ENCODE peak calls at places on chromosomes 1 and 21, in five cellular contexts. F is neural progenitor cell, E is sigmoid colon, P is ascending aorta, J is tibial artery. M is an unnamed sample.

GRCh38 chr1:1344672-1345361 is 4.4 kb downstream of the DVL1 start:
- DNase-seq in F (no peak), E (no peak), P (no peak), J (no peak), M (no peak)

GRCh38 chr1:167173516-167174184 is 47.0 kb upstream of the POU2F1 start:
- DNase-seq in F (peak), E (no peak), P (no peak), J (no peak), M (no peak)

GRCh38 chr21:25506887-25507286 is 100.4 kb downstream of the MRPL39 start:
- DNase-seq in F (no peak), E (no peak), P (no peak), J (no peak), M (no peak)

GRCh38 chr1:168972887-168973286 is 133.6 kb upstream of the ATP1B1 start:
- DNase-seq in F (no peak), E (no peak), P (no peak), J (no peak), M (no peak)

GRCh38 chr1:119987112-119987511 is 82.3 kb downstream of the NOTCH2 start:
- DNase-seq in F (no peak), E (no peak), P (peak), J (no peak), M (no peak)

GRCh38 chr1:183124259-183124658 is 61.8 kb upstream of the LAMC2 start:
- DNase-seq in F (no peak), E (no peak), P (no peak), J (no peak), M (no peak)

GRCh38 chr1:248303324-248303723 is at the start of gene OR2T12:
- DNase-seq in F (no peak), E (no peak), P (no peak), J (no peak), M (no peak)

GRCh38 chr1:59601032-59601431 is 213.7 kb upstream of the HOOK1 start:
- DNase-seq in F (no peak), E (peak), P (peak), J (peak), M (no peak)

GRCh38 chr1:6154525-6155319 is 25.4 kb downstream of the CHD5 start:
- DNase-seq in F (no peak), E (no peak), P (no peak), J (no peak), M (no peak)

GRCh38 chr1:203649551-203650011 is 22.9 kb downstream of the ATP2B4 start:
- DNase-seq in F (no peak), E (no peak), P (no peak), J (no peak), M (no peak)

GRCh38 chr1:98331718-98332311 is 329.7 kb upstream of the SNX7 start:
- DNase-seq in F (no peak), E (no peak), P (no peak), J (no peak), M (no peak)

DNA sequence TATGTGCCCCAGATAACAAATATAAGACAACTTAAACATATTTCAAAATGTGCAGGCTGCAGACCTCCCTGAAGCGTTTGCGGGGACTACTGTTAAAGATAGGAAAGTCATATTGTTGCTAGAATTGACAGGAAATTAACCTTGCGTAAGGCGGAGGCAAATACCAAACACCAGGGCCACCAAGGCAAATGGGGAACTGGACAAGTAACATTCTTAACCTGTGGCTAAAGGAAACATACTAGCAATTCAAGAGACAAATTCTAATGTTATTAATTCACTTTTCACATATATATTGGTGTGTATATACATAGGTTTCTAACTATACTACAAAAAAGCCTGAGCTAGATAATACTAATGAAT is 6.8 kb downstream of the HAPLN2 start:
- DNase-seq in F (no peak), E (no peak), P (no peak), J (no peak), M (no peak)
- TF ChIP-seq CTCF in F (no peak), E (no peak), P (no peak), J (no peak), M (no peak)

GRCh38 chr1:154940213-154940879 is 3.8 kb upstream of the PMVK start:
- DNase-seq in F (peak), E (no peak), P (no peak), J (no peak), M (no peak)

GRCh38 chr1:154937051-154937987 is 800 bp upstream of the PMVK start:
- DNase-seq in F (peak), E (peak), P (peak), J (peak), M (peak)

GRCh38 chr1:154940880-154941228 is 4.3 kb upstream of the PMVK start:
- DNase-seq in F (no peak), E (no peak), P (no peak), J (no peak), M (no peak)

GRCh38 chr1:154937988-154938386 is 1.5 kb upstream of the PMVK start:
- DNase-seq in F (no peak), E (no peak), P (no peak), J (no peak), M (no peak)

DNA sequence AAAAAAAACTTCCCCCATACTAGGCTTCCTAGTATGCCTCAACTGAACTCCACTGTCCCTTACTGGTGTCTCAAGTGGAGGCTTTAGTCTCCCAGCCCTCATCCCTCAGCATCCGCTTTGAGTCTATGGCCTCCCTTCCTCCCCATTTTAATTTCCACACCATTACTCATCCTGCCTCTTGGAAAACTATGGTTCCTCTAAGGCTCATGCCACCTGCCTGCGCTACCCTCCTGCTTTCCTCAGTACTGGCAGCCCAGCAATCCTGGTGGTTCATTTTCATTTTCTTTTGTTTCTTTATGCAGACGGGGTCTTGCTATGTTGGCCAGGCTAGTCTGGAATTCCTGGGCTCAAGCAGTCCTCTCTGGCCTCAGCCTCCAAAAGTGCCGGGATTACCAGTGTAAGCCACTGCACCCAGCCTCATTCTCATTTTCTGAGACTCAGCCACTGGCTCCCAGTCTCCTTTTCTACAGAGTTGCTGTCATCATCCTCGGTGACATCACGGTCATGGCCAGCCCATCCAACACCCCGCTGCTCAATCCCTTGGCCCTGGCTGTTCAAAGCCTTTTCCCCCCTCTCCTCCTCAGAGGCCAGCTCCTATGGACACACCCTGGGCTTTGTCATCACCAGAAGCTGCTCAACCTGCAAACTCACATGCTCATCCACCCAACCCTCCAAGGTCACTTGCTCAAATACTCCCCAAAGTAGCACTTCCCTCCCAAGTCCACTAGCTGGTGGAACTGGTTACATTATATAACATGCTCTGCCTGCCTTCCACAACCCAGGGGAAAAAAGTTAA is 2.3 kb upstream of the PMVK start:
- DNase-seq in F (no peak), E (no peak), P (no peak), J (no peak), M (no peak)
- H3K27ac ChIP-seq in F (no peak), E (peak), P (peak), J (peak), M (peak)

GRCh38 chr1:170682159-170682558 is 18.2 kb downstream of the PRRX1 start:
- DNase-seq in F (no peak), E (no peak), P (no peak), J (no peak), M (no peak)
- H3K4me3 ChIP-seq in F (no peak), E (no peak), P (no peak), J (no peak), M (no peak)

GRCh38 chr1:29200905-29201594 is 19.4 kb upstream of the SRSF4 start:
- DNase-seq in F (no peak), E (no peak), P (no peak), J (no peak), M (no peak)

GRCh38 chr1:29202584-29203340 is 21.1 kb upstream of the SRSF4 start:
- DNase-seq in F (peak), E (peak), P (peak), J (peak), M (peak)

GRCh38 chr1:29197993-29198392 is 16.3 kb upstream of the SRSF4 start:
- DNase-seq in F (no peak), E (peak), P (no peak), J (no peak), M (no peak)

GRCh38 chr1:29202053-29202452 is 20.4 kb upstream of the SRSF4 start:
- DNase-seq in F (no peak), E (no peak), P (no peak), J (no peak), M (no peak)

DNA sequence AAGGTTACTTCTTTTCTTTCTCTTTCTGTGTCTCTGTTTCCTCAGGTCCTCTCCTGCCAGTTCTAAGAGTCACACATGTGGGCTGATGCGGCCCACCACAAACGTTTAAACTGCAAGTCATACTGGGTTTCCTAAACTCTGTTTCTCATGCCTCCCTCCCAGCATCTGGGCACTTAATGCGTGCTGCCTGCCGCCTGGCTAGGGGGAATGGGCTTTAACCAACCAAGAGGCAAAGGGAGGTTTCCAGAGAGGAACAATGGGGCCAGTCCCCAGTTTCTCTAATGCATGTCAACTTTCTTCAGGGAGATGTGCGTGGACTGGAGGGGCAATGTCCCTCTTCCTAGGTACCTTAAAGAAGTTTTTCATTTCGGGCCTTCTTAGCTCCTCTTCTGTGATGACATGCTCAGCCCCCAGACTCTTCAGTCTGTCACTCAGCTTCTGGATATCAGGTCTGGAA is 19.9 kb upstream of the SRSF4 start:
- DNase-seq in F (no peak), E (no peak), P (no peak), J (no peak), M (no peak)
- TF ChIP-seq CTCF in F (no peak), E (no peak), P (no peak), J (no peak), M (no peak)

DNA sequence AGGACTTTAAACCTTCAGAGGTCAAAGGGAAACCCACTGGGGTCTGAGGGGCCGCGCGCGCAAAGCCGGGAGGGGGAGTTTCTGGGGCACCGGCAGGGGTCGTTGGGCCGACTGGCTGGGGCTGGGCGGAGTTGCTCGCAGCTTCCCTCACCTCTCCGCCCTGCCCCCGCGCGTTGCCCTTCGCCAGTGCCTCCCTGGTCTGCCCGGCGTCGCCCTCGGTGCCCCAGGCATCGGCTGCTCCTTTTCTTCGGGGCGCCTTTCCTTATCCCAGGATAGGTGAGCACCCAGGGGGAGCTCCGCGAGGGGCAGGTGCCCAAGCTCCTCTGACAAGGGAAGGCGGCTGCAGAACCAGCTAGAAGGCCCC is 390 bp upstream of the NGF start:
- DNase-seq in F (peak), E (no peak), P (no peak), J (no peak), M (no peak)
- H3K27ac ChIP-seq in F (no peak), E (peak), P (peak), J (peak), M (peak)

DNA sequence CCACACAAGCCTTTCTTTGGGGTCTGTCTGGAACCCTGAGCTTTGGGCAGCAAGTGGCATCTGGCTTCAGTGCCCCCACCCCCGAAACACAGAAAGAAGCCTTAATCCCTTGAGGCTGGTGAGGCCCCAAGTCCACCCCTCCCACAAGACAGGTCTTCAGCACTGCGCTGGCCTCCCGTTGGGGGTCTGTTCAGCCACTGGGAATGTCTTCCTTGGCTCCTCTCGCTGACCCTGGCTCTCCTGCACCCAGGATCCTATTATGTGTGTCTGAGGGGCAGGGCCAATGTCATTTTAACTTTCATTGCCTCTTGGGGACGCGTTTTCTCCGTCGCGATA is 26.9 kb downstream of the ATP8B2 start:
- DNase-seq in F (peak), E (no peak), P (no peak), J (no peak), M (no peak)
- H3K4me3 ChIP-seq in F (peak), E (no peak), P (peak), J (peak), M (peak)

DNA sequence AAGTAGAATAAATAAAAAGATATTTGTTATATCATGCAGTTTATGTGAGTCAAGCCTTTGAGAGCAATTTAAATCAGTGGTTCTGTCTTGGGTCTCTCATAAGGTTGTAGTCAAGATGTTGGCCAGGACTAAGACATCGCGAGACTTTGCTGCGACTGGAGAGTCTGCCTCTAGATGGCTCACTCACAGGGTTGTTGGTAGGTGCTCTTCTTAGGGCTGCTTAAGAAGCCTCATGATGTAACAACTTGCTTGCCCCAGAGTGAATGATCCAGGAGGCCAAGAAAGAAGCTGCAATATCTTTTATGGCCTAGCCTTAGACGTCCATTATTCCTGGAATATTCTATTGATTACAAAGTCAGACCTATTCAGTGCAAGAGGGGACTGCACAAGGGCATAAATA is 73.1 kb upstream of the CACHD1 start:
- DNase-seq in F (peak), E (no peak), P (no peak), J (no peak), M (no peak)
- TF ChIP-seq CTCF in F (peak), E (no peak), P (no peak), J (no peak), M (no peak)

DNA sequence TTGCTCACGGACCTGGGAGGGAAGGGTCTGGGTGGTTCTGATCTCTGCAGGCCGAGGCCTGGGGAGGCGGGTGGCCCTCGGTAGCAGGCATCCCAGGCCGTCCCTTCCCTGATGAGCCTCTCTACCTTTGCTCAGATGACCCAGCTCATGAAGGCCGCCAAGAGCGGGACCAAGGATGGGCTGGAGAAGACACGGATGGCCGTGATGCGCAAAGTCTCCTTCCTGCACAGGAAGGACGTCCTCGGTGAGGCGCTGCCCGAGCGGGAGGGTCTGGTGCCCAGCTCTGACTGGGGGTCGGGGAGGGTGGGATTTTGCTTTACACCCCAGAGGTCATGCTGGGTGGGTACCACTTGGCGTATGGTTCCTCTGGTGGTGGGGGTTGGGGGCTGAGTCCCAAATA is 76.5 kb downstream of the ARHGEF10L start:
- DNase-seq in F (no peak), E (no peak), P (no peak), J (no peak), M (no peak)
- H3K27ac ChIP-seq in F (no peak), E (no peak), P (peak), J (peak), M (peak)